ENCODE peak calls at places on chromosomes 11 and 22, in seven cellular contexts. M is thoracic aorta; T is A673; C is CD8-positive, alpha-beta T cell; O is mucosa of descending colon; K is mammary epithelial cell; A is heart right ventricle. Q is an unnamed sample.

GRCh38 chr22:19916006-19916405 is 25.6 kb upstream of the COMT start:
- DNase-seq in O (no peak), K (no peak), A (no peak), C (no peak), T (no peak), M (no peak), Q (no peak)

GRCh38 chr22:19059481-19060278 is 62.5 kb downstream of the DGCR2 start:
- DNase-seq in T (no peak), O (no peak), A (no peak), C (no peak), M (no peak), K (no peak), Q (no peak)

GRCh38 chr11:128738942-128739341 is 45.1 kb downstream of the FLI1 start:
- DNase-seq in O (no peak), A (no peak), C (no peak), K (no peak), M (no peak), T (no peak), Q (no peak)

GRCh38 chr11:76808996-76809395 is 25.8 kb downstream of the TSKU start:
- DNase-seq in O (no peak), K (no peak), C (no peak), T (no peak), M (no peak), A (no peak), Q (no peak)

GRCh38 chr22:27241430-27242110 is 560.0 kb downstream of the MN1 start:
- DNase-seq in M (no peak), A (no peak), C (no peak), K (no peak), O (no peak), T (no peak), Q (no peak)

GRCh38 chr11:72688929-72689328 is 14.7 kb upstream of the PDE2A start:
- DNase-seq in A (no peak), M (no peak), C (no peak), K (no peak), O (no peak), T (no peak), Q (no peak)

GRCh38 chr22:40966683-40967082 is 15.5 kb downstream of the RBX1 start:
- DNase-seq in O (no peak), K (no peak), T (no peak), C (no peak), M (no peak), A (no peak), Q (no peak)

GRCh38 chr11:119179983-119180382 is 5.3 kb upstream of the NHERF4 start:
- DNase-seq in M (no peak), A (no peak), O (no peak), T (no peak), C (no peak), K (no peak), Q (no peak)

GRCh38 chr11:29009426-29009825 is 901.2 kb downstream of the METTL15 start:
- DNase-seq in C (no peak), O (no peak), M (no peak), K (no peak), A (no peak), T (peak; percentile 81), Q (no peak)

GRCh38 chr11:75771646-75772410 is 3.2 kb downstream of the DGAT2 start:
- DNase-seq in C (no peak), K (peak; percentile 63), A (no peak), M (peak; percentile 14), T (no peak), O (no peak), Q (peak; percentile 39)

GRCh38 chr11:68314886-68315580 is 2.6 kb downstream of the LRP5 start:
- DNase-seq in T (no peak), O (peak; percentile 70), K (peak; percentile 76), M (no peak), A (peak; percentile 63), C (no peak), Q (peak; percentile 75)

GRCh38 chr11:36363361-36364272 is 67.5 kb downstream of the PRR5L start:
- DNase-seq in M (no peak), C (no peak), T (peak; percentile 51), K (no peak), A (no peak), O (no peak), Q (no peak)

GRCh38 chr11:63944987-63945386 is 6.2 kb downstream of the NAA40 start:
- DNase-seq in A (peak; percentile 34), T (no peak), K (no peak), C (no peak), M (peak; percentile 12), O (no peak), Q (peak; percentile 93)

GRCh38 chr11:93517041-93517440 is 26.1 kb downstream of the SMCO4 start:
- DNase-seq in K (no peak), T (no peak), C (no peak), A (no peak), M (no peak), O (no peak), Q (no peak)

GRCh38 chr22:22458896-22459588 is 49.5 kb downstream of the ZNF280B start:
- DNase-seq in M (no peak), C (no peak), O (no peak), A (no peak), K (no peak), T (no peak), Q (no peak)
- H3K9me3 ChIP-seq in M (peaks cover 21% of the 10 kb centered on the region), C (peaks cover 15% of the 10 kb centered on the region), O (peaks cover 27% of the 10 kb centered on the region), A (no peaks in the 10 kb centered on the region), K (peaks cover 13% of the 10 kb centered on the region), T (peaks cover 12% of the 10 kb centered on the region), Q (peaks cover 5% of the 10 kb centered on the region)

GRCh38 chr11:31810779-31811647 is at the start of gene PAX6:
- DNase-seq in A (no peak), K (peak; percentile 13), M (no peak), C (peak; percentile 52), T (peak; percentile 100), O (peak; percentile 57), Q (peak; percentile 67)

GRCh38 chr11:31809857-31810778 is 1.0 kb downstream of the PAX6 start:
- DNase-seq in T (peak; percentile 92), C (no peak), O (no peak), A (no peak), M (no peak), K (peak; percentile 63), Q (no peak)

GRCh38 chr11:31813961-31814868 is 3.1 kb upstream of the PAX6 start:
- DNase-seq in O (no peak), T (no peak), A (no peak), K (no peak), C (no peak), M (no peak), Q (no peak)

GRCh38 chr11:31813242-31813960 is 2.3 kb upstream of the PAX6 start:
- DNase-seq in O (no peak), T (peak; percentile 82), K (no peak), M (no peak), A (no peak), C (no peak), Q (no peak)

DNA sequence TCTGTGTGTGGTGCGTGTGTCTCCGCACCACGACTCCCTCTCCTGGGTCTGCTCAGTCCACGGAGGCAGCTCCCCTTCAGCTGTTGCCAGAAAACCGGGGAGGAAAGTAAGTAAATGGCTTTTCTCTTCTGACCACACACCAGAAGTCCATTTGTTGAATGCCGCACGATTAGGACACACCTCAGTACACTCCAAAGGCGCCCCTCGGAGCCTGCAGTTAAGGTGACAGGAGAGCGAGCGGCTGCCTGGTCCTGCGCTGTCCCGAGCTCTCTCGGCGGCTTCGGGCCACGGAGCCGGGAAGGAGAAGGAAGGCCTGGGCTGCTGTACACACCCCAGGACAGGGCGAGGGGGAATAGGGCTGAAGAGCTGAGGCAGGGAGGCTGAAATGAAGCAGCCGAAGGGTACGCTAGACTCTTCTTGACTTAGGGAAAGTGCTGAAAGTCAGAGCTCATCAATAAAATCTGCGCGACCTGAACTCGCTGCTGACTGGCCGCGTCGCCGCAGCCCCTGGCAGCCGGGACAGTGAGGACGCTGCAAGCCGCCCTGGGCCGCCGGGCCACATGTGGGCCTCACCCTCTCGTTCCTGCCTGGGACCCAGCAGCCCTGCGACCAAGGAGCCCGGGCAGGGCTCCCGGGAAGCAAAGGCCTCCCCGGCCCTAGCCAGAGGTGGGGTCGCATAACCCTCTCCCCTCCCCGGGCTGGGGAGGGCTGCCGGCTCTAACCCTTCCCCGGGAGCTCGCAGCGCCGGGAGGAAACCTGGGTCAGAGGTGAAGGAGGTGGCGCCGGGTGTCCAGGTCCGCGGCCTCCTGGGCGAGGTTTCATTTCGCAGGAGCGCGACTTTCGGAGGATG is 1.5 kb upstream of the PAX6 start:
- DNase-seq in M (no peak), T (no peak), O (no peak), K (no peak), A (no peak), C (no peak), Q (no peak)
- H3K4me1 ChIP-seq in M (peaks cover 79% of the 10 kb centered on the region), T (peaks cover 83% of the 10 kb centered on the region), O (peaks cover 59% of the 10 kb centered on the region), K (peaks cover 45% of the 10 kb centered on the region), A (peaks cover 67% of the 10 kb centered on the region), C (peaks cover 83% of the 10 kb centered on the region), Q (peaks cover 74% of the 10 kb centered on the region)

DNA sequence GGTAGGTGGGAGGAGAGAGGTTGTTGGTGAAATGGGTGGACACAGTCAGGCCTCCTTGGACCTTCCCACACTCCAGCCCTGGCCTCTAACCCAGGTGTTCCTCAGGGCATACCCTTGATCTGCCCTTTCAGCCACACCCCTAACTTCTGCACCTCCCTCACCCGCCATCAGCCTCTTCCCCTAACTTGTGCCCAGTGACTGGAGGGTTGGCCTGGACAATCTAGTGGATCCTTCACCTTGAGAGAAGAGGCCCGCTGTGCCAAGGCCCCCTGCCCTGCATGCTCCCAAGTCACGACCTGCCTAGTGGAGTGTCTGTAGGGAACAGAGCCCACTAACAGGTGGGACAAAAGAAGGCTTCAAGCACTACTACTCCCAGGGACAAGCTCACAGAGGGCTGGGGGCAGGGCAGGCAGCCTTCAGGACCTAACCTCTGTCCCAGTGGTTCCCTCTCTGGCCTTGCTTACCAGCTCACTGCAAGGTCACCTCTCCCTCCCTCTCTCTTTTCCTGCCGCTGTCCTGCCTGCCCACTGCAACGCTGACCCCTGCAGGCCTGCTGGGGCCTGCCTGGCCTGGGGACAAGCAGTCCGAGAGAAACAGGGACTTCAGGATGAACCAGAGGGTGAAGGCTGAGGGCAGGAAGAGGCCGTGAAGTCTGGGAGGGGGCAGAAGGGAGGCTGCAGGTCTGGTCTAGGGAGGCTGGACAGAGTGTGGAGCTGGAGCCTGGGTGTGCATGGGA is 3.3 kb downstream of the SYT7 start:
- DNase-seq in C (no peak), O (no peak), T (no peak), A (peak; percentile 44), K (no peak), M (no peak), Q (peak; percentile 21)
- TF ChIP-seq CTCF in C (no peak), O (no peak), T (peak; percentile 44), A (peak; percentile 18), K (peak; percentile 16), M (no peak), Q (peak; percentile 17)

GRCh38 chr11:92083123-92083522 is 141.5 kb upstream of the FAT3 start:
- DNase-seq in T (no peak), K (no peak), A (no peak), M (no peak), O (no peak), C (no peak), Q (no peak)
- H3K9me3 ChIP-seq in T (no peaks in the 10 kb centered on the region), K (no peaks in the 10 kb centered on the region), A (no peaks in the 10 kb centered on the region), M (no peaks in the 10 kb centered on the region), O (peaks cover 2% of the 10 kb centered on the region), C (no peaks in the 10 kb centered on the region), Q (no peaks in the 10 kb centered on the region)